ENCODE peak calls at places on chromosomes 7 and 10, in five cellular contexts. S is HCT116, N is prostate gland, P is right lobe of liver, V is A549. W is an unnamed sample.

GRCh38 chr7:70883750-70884445 is 248.0 kb upstream of the GALNT17 start:
- DNase-seq in P (no peak), V (no peak), N (no peak), S (no peak), W (no peak)

GRCh38 chr10:59177862-59178235 is 1.4 kb downstream of the PHYHIPL start:
- DNase-seq in S (no peak), P (no peak), N (no peak), V (no peak), W (no peak)

GRCh38 chr7:373818-374705 is 84.1 kb downstream of the FOXL3 start:
- DNase-seq in P (no peak), S (no peak), V (no peak), N (no peak), W (no peak)

GRCh38 chr7:146375155-146375554 is 258.6 kb downstream of the CNTNAP2 start:
- DNase-seq in V (no peak), S (no peak), N (no peak), P (no peak), W (no peak)

GRCh38 chr10:120477723-120478270 is 20.8 kb downstream of the PLPP4 start:
- DNase-seq in P (no peak), S (no peak), N (no peak), V (no peak), W (no peak)

GRCh38 chr10:95601116-95601719 is 40.0 kb upstream of the SORBS1 start:
- DNase-seq in N (peak; percentile 78), P (peak; percentile 66), S (peak; percentile 90), V (peak; percentile 76), W (peak; percentile 85)

GRCh38 chr10:71077796-71078453 is 134.4 kb upstream of the UNC5B start:
- DNase-seq in S (no peak), N (no peak), V (no peak), P (no peak), W (no peak)

GRCh38 chr7:67438913-67439312 is 442.3 kb downstream of the TYW1 start:
- DNase-seq in S (no peak), V (no peak), P (no peak), N (no peak), W (no peak)

GRCh38 chr7:69334706-69335105 is 263.6 kb upstream of the AUTS2 start:
- DNase-seq in N (no peak), V (no peak), P (no peak), S (no peak), W (no peak)

GRCh38 chr7:14196555-14196954 is 207.1 kb upstream of the ETV1 start:
- DNase-seq in P (no peak), N (no peak), S (no peak), V (no peak), W (no peak)

GRCh38 chr7:150641854-150642253 is 9.7 kb upstream of the GIMAP6 start:
- DNase-seq in N (no peak), S (no peak), V (no peak), P (no peak), W (no peak)

DNA sequence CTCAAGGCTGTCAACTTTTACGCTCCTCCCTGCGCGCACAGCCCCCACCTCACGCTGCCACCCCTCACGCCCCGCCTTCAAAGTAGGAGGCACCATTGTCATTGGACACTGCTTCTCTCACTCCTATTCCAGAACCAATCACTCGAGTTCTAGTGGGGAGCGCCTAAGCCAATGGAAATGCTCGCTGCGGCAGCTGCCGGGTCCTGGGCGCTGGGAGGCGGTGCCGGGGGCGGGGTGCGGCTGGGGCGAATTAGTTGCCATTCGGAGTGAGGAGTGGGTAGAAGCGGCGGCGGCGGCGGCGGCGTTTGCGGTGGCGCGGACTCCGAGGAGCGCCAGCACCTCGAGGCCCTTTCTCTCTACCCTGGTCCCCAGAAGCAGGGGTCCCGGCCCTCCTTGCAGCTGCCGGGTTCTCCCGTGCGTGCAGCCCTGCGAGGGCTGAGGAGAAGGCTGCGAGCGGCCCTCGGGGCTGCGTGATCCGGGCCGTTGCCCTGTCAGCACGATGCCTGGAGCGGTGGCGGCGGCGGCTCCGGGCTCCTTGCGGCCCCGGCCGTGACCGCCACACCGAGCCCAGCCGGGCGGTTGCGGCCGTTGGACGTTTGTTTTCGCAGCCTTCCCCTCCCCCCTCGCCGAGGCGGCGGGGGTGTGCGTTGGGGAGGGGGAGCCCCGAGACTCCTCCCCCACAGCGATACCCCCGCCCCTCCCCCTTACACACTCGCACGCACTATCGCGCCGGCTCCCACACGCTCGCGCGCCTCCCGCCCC is at the start of gene GLCCI1:
- DNase-seq in N (peak; percentile 98), P (peak; percentile 98), S (peak; percentile 92), V (peak; percentile 96), W (peak; percentile 99)
- TF ChIP-seq POLR2A in N (peak; percentile 92), P (peak; percentile 96), S (peak; percentile 51), V (peak; percentile 38), W (peak; percentile 89)

GRCh38 chr7:24401628-24402593 is 117.9 kb downstream of the NPY start:
- DNase-seq in N (no peak), S (peak; percentile 28), V (peak; percentile 12), P (no peak), W (no peak)
- TF ChIP-seq POLR2A in N (no peak), S (no peak), V (no peak), P (no peak), W (no peak)

GRCh38 chr7:139241258-139241657 is 10.2 kb downstream of the UBN2 start:
- DNase-seq in P (no peak), S (no peak), V (no peak), N (no peak), W (no peak)

GRCh38 chr7:139246494-139246893 is 15.5 kb downstream of the UBN2 start:
- DNase-seq in S (no peak), N (no peak), V (no peak), P (no peak), W (no peak)

GRCh38 chr7:139245401-139245800 is 14.4 kb downstream of the UBN2 start:
- DNase-seq in V (no peak), P (no peak), N (no peak), S (no peak), W (no peak)

GRCh38 chr7:139246905-139247304 is 15.9 kb downstream of the UBN2 start:
- DNase-seq in V (no peak), N (no peak), S (no peak), P (no peak), W (no peak)

GRCh38 chr7:139242741-139243281 is 11.8 kb downstream of the UBN2 start:
- DNase-seq in N (no peak), V (no peak), S (no peak), P (no peak), W (no peak)
- TF ChIP-seq POLR2A in N (no peak), V (no peak), S (no peak), P (no peak), W (no peak)

DNA sequence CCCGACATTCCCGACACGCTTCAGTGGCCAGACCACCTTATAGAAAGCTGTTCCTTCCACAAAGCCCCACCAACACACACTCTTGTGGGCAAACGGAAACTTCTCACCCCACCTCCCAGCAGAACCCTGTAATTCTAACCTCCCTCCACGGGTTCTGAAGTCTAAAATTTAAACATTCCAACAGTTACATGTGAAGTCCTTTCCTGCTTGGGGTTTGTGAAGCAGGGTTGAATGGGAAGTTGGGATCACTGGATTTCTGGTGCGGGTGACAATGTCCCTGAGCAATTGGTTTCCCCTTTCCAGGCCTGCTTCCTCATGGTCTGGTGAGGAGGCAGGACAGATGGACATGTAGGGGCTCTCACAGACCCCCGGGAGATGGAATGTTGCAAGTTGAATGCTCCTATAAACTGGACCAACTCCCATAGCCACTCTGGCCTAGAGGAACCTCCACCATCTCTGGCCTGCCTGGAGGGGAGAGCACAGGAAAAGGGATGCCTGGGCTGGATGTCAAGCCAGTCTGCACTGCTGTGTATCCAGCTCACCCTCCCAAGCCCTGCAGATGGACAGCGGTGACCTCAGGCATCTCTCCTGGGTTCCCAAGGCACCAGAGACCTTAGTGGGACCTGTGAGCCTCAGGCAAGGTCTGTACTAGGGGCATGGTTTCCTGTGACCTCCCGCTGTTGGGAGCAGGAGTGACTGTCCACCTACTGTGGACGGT is 11.3 kb downstream of the PDAP1 start:
- DNase-seq in V (no peak), S (no peak), P (no peak), N (no peak), W (no peak)
- TF ChIP-seq POLR2A in V (no peak), S (no peak), P (no peak), N (no peak), W (no peak)